ENCODE peak calls at places on chromosomes 3 and 15, in five cellular contexts. J is K562; K is CD8-positive, alpha-beta T cell; B is cardiac muscle cell; Q is Caco-2. N is an unnamed sample.

GRCh38 chr3:103991461-103992115 is 1375.1 kb upstream of the ALCAM start:
- DNase-seq in J (peak; percentile 3), K (no peak), B (no peak), Q (no peak), N (no peak)

GRCh38 chr3:43997788-43998373 is 243.8 kb upstream of the TOPAZ1 start:
- DNase-seq in J (no peak), K (no peak), B (no peak), Q (no peak), N (no peak)

GRCh38 chr3:8357859-8358258 is 143.8 kb upstream of the LMCD1 start:
- DNase-seq in J (no peak), K (no peak), B (peak; percentile 57), Q (no peak), N (no peak)

GRCh38 chr15:90320062-90320884 is 31.8 kb upstream of the ZNF774 start:
- DNase-seq in J (peak; percentile 85), K (peak; percentile 63), B (peak; percentile 94), Q (peak; percentile 86), N (peak; percentile 84)

GRCh38 chr3:113223831-113224240 is 12.5 kb downstream of the BOC start:
- DNase-seq in J (no peak), K (no peak), B (no peak), Q (no peak), N (no peak)

GRCh38 chr15:75584121-75584520 is 5.0 kb upstream of the PTPN9 start:
- DNase-seq in J (no peak), K (no peak), B (no peak), Q (no peak), N (no peak)

GRCh38 chr3:31634485-31634884 is 101.8 kb downstream of the STT3B start:
- DNase-seq in J (no peak), K (no peak), B (peak; percentile 5), Q (no peak), N (no peak)

GRCh38 chr3:8886556-8886955 is 76.7 kb downstream of the RAD18 start:
- DNase-seq in J (no peak), K (no peak), B (peak; percentile 38), Q (no peak), N (no peak)

GRCh38 chr15:88613074-88613944 is 7.8 kb upstream of the AEN start:
- DNase-seq in J (no peak), K (no peak), B (peak; percentile 45), Q (no peak), N (no peak)

GRCh38 chr3:50269977-50270413 is 1.0 kb downstream of the SEMA3B start:
- DNase-seq in J (no peak), K (no peak), B (no peak), Q (no peak), N (no peak)

GRCh38 chr3:40465111-40465407 is 7.9 kb downstream of the RPL14 start:
- DNase-seq in J (no peak), K (no peak), B (no peak), Q (no peak), N (no peak)

GRCh38 chr3:100271522-100271921 is 10.7 kb downstream of the TBC1D23 start:
- DNase-seq in J (no peak), K (no peak), B (no peak), Q (no peak), N (no peak)

GRCh38 chr3:51445544-51446280 is 54.1 kb downstream of the DCAF1 start:
- DNase-seq in J (no peak), K (no peak), B (peak; percentile 22), Q (no peak), N (peak; percentile 70)

GRCh38 chr3:49427581-49427980 is 1.5 kb downstream of the NICN1 start:
- DNase-seq in J (no peak), K (no peak), B (no peak), Q (no peak), N (no peak)

GRCh38 chr3:57587946-57588345 is 9.2 kb downstream of the ARF4 start:
- DNase-seq in J (no peak), K (no peak), B (peak; percentile 51), Q (no peak), N (no peak)

GRCh38 chr3:134650431-134651346 is at the start of gene KY:
- DNase-seq in J (no peak), K (no peak), B (peak; percentile 60), Q (no peak), N (peak; percentile 75)

GRCh38 chr3:30539214-30539613 is 67.2 kb upstream of the TGFBR2 start:
- DNase-seq in J (no peak), K (no peak), B (no peak), Q (peak; percentile 32), N (no peak)

GRCh38 chr3:30542897-30543296 is 63.5 kb upstream of the TGFBR2 start:
- DNase-seq in J (no peak), K (no peak), B (no peak), Q (no peak), N (no peak)

GRCh38 chr3:30535515-30535914 is 70.9 kb upstream of the TGFBR2 start:
- DNase-seq in J (no peak), K (no peak), B (no peak), Q (no peak), N (no peak)

GRCh38 chr3:30538787-30539186 is 67.6 kb upstream of the TGFBR2 start:
- DNase-seq in J (no peak), K (no peak), B (peak; percentile 74), Q (no peak), N (no peak)

DNA sequence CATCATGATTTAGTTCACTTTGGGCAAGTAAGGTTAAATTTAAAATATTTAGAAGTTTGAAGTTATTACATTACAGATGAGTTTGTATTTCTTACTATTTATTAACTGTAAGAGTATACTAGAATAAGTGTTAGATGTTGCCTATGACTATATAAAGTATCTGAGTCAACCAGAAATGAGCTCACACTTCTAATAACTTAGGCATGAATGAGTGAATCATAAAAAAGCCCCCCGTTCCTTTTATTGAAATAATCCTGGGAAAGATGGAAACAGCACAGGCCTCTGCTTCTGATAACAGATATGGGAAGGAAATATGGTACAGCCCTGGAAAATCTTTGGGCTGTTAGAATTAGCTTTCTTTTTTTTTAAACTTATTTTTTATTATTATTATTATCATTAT is 66.6 kb upstream of the TGFBR2 start:
- DNase-seq in J (no peak), K (no peak), B (no peak), Q (no peak), N (no peak)
- H3K9me3 ChIP-seq in J (no peaks in the 10 kb centered on the region), K (no peaks in the 10 kb centered on the region), B (no peaks in the 10 kb centered on the region), Q (peaks cover 3% of the 10 kb centered on the region), N (no peaks in the 10 kb centered on the region)

GRCh38 chr15:25094519-25094918 is 139.7 kb downstream of the SNRPN start:
- DNase-seq in J (no peak), K (no peak), B (no peak), Q (no peak), N (no peak)

GRCh38 chr15:25093455-25094029 is 138.8 kb downstream of the SNRPN start:
- DNase-seq in J (no peak), K (no peak), B (no peak), Q (no peak), N (no peak)

GRCh38 chr15:25091421-25092158 is 136.8 kb downstream of the SNRPN start:
- DNase-seq in J (no peak), K (no peak), B (no peak), Q (no peak), N (no peak)

GRCh38 chr15:25094066-25094465 is 139.3 kb downstream of the SNRPN start:
- DNase-seq in J (no peak), K (no peak), B (no peak), Q (no peak), N (no peak)

DNA sequence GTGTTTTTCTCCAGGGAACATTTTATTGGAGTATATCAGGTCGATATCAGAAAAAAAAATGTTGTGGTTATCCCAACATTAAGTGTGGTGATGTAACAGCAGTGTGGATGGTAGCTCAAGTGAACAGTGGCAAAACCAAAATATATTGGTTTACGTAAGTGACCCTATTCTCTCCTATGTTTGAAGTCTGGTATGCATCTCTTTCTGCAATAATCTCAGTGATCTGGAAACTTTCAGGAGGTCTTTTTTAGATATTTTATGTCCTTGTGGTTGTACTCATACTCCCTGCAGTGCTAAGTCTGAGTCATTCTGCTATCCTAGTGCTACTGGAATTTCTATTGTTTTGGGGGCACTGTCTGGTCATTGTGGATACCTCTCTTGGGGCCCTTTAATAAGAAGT is 137.9 kb downstream of the SNRPN start:
- DNase-seq in J (no peak), K (no peak), B (no peak), Q (no peak), N (no peak)
- H3K9me3 ChIP-seq in J (no peaks in the 10 kb centered on the region), K (peaks cover 37% of the 10 kb centered on the region), B (no peaks in the 10 kb centered on the region), Q (peaks cover 7% of the 10 kb centered on the region), N (peaks cover 65% of the 10 kb centered on the region)

DNA sequence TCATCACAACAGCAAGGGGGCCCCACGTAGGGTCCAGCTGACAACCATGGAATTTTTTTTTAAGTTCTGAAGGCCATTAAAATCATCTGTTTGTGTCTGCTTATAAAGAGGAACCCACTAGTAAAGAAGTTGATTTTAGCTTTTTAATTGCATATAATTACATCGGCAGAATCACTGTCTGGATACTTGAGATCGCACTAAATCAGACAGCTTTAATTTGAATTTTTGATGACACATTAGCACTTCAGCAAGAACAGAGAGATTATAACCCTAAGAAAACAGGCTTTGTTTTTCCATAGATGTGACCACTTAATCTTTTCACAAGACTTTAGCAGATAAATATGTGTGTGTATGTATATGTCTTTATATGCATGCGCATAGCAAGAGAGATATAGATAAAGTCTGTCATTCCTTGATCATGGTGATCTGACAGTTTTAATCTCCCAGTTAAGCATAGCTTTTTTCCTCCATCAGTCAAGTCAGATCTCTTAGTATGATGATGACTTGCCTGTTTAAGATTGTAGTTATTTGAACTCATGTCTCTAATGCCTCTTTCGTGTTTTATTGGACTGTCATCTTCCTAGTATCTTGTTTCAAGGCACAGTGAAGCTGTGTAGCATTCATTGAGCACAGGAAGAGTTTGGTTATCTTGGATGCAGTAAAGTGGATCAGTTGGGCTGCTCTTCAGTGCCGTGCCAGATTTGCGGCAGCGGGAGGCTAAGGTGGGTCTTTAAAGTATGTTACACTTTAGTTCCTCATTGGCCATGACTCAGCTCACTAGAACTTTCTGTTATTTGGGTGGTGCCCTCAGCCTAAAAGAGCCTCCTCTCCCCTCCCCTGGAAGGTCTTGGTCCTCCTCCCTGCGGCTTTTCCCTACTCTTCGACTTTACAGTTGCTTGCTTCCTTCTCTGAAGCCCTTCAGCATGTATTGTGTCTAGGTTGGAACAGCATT is 45.9 kb upstream of the SKOR1 start:
- DNase-seq in J (peak; percentile 37), K (no peak), B (no peak), Q (no peak), N (no peak)
- H3K9me3 ChIP-seq in J (no peaks in the 10 kb centered on the region), K (no peaks in the 10 kb centered on the region), B (no peaks in the 10 kb centered on the region), Q (no peaks in the 10 kb centered on the region), N (no peaks in the 10 kb centered on the region)

GRCh38 chr15:59963925-59964324 is 40.2 kb upstream of the FOXB1 start:
- DNase-seq in J (no peak), K (no peak), B (no peak), Q (no peak), N (no peak)

GRCh38 chr15:59966262-59966661 is 37.8 kb upstream of the FOXB1 start:
- DNase-seq in J (no peak), K (no peak), B (no peak), Q (no peak), N (no peak)

GRCh38 chr15:59960318-59960717 is 43.8 kb upstream of the FOXB1 start:
- DNase-seq in J (no peak), K (no peak), B (no peak), Q (no peak), N (no peak)

GRCh38 chr15:59965741-59966140 is 38.4 kb upstream of the FOXB1 start:
- DNase-seq in J (no peak), K (no peak), B (no peak), Q (no peak), N (no peak)

DNA sequence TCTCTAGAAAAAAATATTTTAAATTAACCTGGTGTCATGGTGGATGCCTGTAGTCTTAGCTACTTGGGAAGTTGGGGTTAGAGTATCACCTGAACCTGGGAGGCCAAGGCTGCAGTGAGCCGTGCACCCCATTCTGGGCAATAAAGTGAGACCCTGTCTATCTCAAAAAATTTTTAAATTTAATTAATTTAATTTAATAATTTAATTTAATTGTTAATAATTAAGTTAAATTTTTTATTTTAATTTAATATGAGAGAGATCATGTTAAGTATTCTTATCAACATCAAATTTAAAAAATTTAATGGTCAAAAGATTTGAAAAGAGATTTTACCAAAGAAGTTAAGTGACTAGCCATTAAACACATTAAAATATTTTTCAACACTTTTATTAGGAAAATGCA is 40.8 kb upstream of the FOXB1 start:
- DNase-seq in J (no peak), K (no peak), B (no peak), Q (no peak), N (no peak)
- H3K9me3 ChIP-seq in J (no peaks in the 10 kb centered on the region), K (peaks cover 4% of the 10 kb centered on the region), B (no peaks in the 10 kb centered on the region), Q (peaks cover 3% of the 10 kb centered on the region), N (peaks cover 10% of the 10 kb centered on the region)